ENCODE peak calls at places on chromosomes 6 and 20, in five cellular contexts. A, T, R, P and N are unnamed samples.

GRCh38 chr6:11851405-11851804 is 72.8 kb upstream of the ADTRP start:
- DNase-seq in A (no peak), T (no peak), R (no peak), P (no peak), N (no peak)

GRCh38 chr6:168554472-168554871 is 113.5 kb downstream of the SMOC2 start:
- DNase-seq in A (no peak), T (no peak), R (no peak), P (no peak), N (no peak)

GRCh38 chr6:165925474-165926156 is 242.0 kb downstream of the TBXT start:
- DNase-seq in A (no peak), T (no peak), R (no peak), P (no peak), N (no peak)

GRCh38 chr6:79604583-79605037 is 26.5 kb upstream of the SH3BGRL2 start:
- DNase-seq in A (no peak), T (no peak), R (peak), P (no peak), N (no peak)

GRCh38 chr6:85866758-85867401 is 224.2 kb upstream of the SYNCRIP start:
- DNase-seq in A (no peak), T (no peak), R (no peak), P (no peak), N (no peak)

GRCh38 chr20:17712201-17712600 is 12.4 kb downstream of the BANF2 start:
- DNase-seq in A (no peak), T (no peak), R (no peak), P (no peak), N (no peak)

GRCh38 chr6:159931112-159931511 is 37.8 kb upstream of the IGF2R start:
- DNase-seq in A (no peak), T (no peak), R (no peak), P (no peak), N (no peak)

GRCh38 chr20:24776755-24777271 is 172.3 kb upstream of the CST7 start:
- DNase-seq in A (no peak), T (peak), R (no peak), P (no peak), N (no peak)

GRCh38 chr6:31125586-31126363 is 5.5 kb upstream of the CDSN start:
- DNase-seq in A (no peak), T (no peak), R (no peak), P (no peak), N (no peak)

GRCh38 chr6:11172501-11173337 is 59.7 kb downstream of the NEDD9 start:
- DNase-seq in A (peak), T (peak), R (no peak), P (peak), N (peak)

GRCh38 chr6:148445620-148446019 is 103.0 kb downstream of the SASH1 start:
- DNase-seq in A (no peak), T (no peak), R (no peak), P (no peak), N (no peak)